ENCODE peak calls at places on chromosomes 2 and 18, in five cellular contexts. A is brain microvascular endothelial cell, M is astrocyte of the spinal cord, E is right lobe of liver, K is fibroblast of lung. J is an unnamed sample.

GRCh38 chr2:227411320-227411989 is 23.7 kb upstream of the SCYGR1 start:
- DNase-seq in K (no peak), E (no peak), M (peak), A (peak), J (no peak)

GRCh38 chr2:141736466-141736865 is 394.4 kb downstream of the LRP1B start:
- DNase-seq in A (no peak), M (no peak), K (no peak), E (peak), J (no peak)

GRCh38 chr2:69915050-69915945 is at the start of gene MXD1:
- DNase-seq in A (no peak), M (no peak), E (peak), K (no peak), J (no peak)

GRCh38 chr2:229660951-229661350 is 53.4 kb downstream of the DNER start:
- DNase-seq in E (no peak), M (peak), K (peak), A (no peak), J (no peak)

GRCh38 chr2:43218550-43219382 is 7.6 kb downstream of the ZFP36L2 start:
- DNase-seq in K (peak), M (peak), A (peak), E (peak), J (no peak)

GRCh38 chr2:60118061-60118460 is 435.4 kb downstream of the BCL11A start:
- DNase-seq in K (no peak), E (no peak), M (no peak), A (no peak), J (no peak)

GRCh38 chr2:232146294-232146693 is 184.8 kb downstream of the DIS3L2 start:
- DNase-seq in M (peak), A (peak), K (no peak), E (no peak), J (no peak)

GRCh38 chr2:235129856-235130255 is 178.0 kb downstream of the SH3BP4 start:
- DNase-seq in E (no peak), M (no peak), A (no peak), K (no peak), J (no peak)

GRCh38 chr2:151278487-151278886 is 11.0 kb downstream of the NMI start:
- DNase-seq in K (no peak), E (no peak), M (no peak), A (no peak), J (no peak)

GRCh38 chr2:120272763-120273481 is 20.3 kb downstream of the RALB start:
- DNase-seq in E (no peak), K (no peak), A (peak), M (no peak), J (no peak)

GRCh38 chr2:27776097-27776496 is 4.6 kb downstream of the MRPL33 start:
- DNase-seq in M (no peak), A (no peak), E (no peak), K (peak), J (no peak)

GRCh38 chr2:85801871-85802270 is 48.1 kb downstream of the ATOH8 start:
- DNase-seq in A (no peak), E (no peak), K (no peak), M (no peak), J (peak)

GRCh38 chr2:8536686-8537571 is 144.9 kb upstream of the ID2 start:
- DNase-seq in E (no peak), K (no peak), M (no peak), A (no peak), J (no peak)

GRCh38 chr2:43228782-43229659 is 2.6 kb upstream of the ZFP36L2 start:
- DNase-seq in E (no peak), K (no peak), A (no peak), M (peak), J (no peak)

GRCh38 chr2:237497009-237497819 is 10.2 kb downstream of the MLPH start:
- DNase-seq in A (no peak), K (no peak), M (no peak), E (no peak), J (no peak)

GRCh38 chr2:191501390-191502168 is 176.4 kb upstream of the NABP1 start:
- DNase-seq in K (peak), E (no peak), A (peak), M (peak), J (no peak)

GRCh38 chr18:68532328-68532885 is 182.5 kb downstream of the TMX3 start:
- DNase-seq in M (no peak), A (no peak), E (no peak), K (no peak), J (no peak)

GRCh38 chr2:36357506-36358316 is 2.1 kb downstream of the CRIM1 start:
- DNase-seq in M (peak), K (peak), E (peak), A (peak), J (peak)

GRCh38 chr18:46893360-46893759 is 23.9 kb downstream of the PIAS2 start:
- DNase-seq in M (no peak), E (no peak), A (no peak), K (no peak), J (no peak)

GRCh38 chr2:235679471-235679870 is 185.6 kb downstream of the AGAP1 start:
- DNase-seq in E (no peak), A (no peak), M (no peak), K (no peak), J (no peak)

GRCh38 chr2:173652311-173652710 is 297.6 kb downstream of the CDCA7 start:
- DNase-seq in A (peak), E (no peak), K (peak), M (peak), J (no peak)

GRCh38 chr2:70927138-70927537 is 8.6 kb upstream of the ATP6V1B1 start:
- DNase-seq in E (no peak), A (no peak), M (no peak), K (no peak), J (peak)

GRCh38 chr2:85768713-85769112 is 14.9 kb downstream of the ATOH8 start:
- DNase-seq in E (no peak), A (peak), M (peak), K (no peak), J (no peak)

GRCh38 chr2:235043762-235044500 is 92.1 kb downstream of the SH3BP4 start:
- DNase-seq in A (no peak), K (no peak), E (no peak), M (no peak), J (peak)

GRCh38 chr18:48441405-48441881 is 32.3 kb upstream of the ZBTB7C start:
- DNase-seq in K (peak), E (no peak), A (no peak), M (peak), J (peak)

GRCh38 chr18:12598181-12598921 is 59.6 kb downstream of the SPIRE1 start:
- DNase-seq in K (peak), E (no peak), A (peak), M (peak), J (no peak)

GRCh38 chr2:138699421-138699820 is 80.8 kb downstream of the NXPH2 start:
- DNase-seq in K (no peak), E (no peak), A (no peak), M (no peak), J (no peak)

GRCh38 chr2:128490881-128491778 is 172.5 kb upstream of the HS6ST1 start:
- DNase-seq in A (no peak), M (no peak), E (no peak), K (no peak), J (peak)

GRCh38 chr2:30368258-30368657 is 78.8 kb upstream of the LCLAT1 start:
- DNase-seq in M (peak), K (peak), A (no peak), E (no peak), J (no peak)

GRCh38 chr2:201149064-201149820 is 33.3 kb downstream of the CFLAR start:
- DNase-seq in M (peak), K (peak), E (no peak), A (peak), J (no peak)

GRCh38 chr18:24491882-24492281 is 31.4 kb downstream of the HRH4 start:
- DNase-seq in M (no peak), K (no peak), E (no peak), A (no peak), J (no peak)

GRCh38 chr2:121803503-121803902 is 48.1 kb downstream of the TSN start:
- DNase-seq in K (no peak), E (no peak), A (no peak), M (no peak), J (no peak)

GRCh38 chr2:136185991-136186771 is 68.2 kb upstream of the CXCR4 start:
- DNase-seq in A (no peak), E (no peak), M (peak), K (no peak), J (no peak)

GRCh38 chr2:20190862-20191713 is 33.8 kb downstream of the SDC1 start:
- DNase-seq in M (no peak), E (peak), K (no peak), A (no peak), J (no peak)

GRCh38 chr2:241777167-241777685 is 604 bp downstream of the GAL3ST2 start:
- DNase-seq in M (no peak), K (no peak), E (peak), A (no peak), J (no peak)

GRCh38 chr18:3547891-3548615 is 98.1 kb downstream of the TGIF1 start:
- DNase-seq in A (no peak), K (no peak), E (no peak), M (no peak), J (no peak)
- TF ChIP-seq CTCF in A (no peak), K (no peak), E (no peak), M (no peak), J (no peak)

GRCh38 chr18:76927216-76927725 is 104.9 kb downstream of the ZNF236 start:
- DNase-seq in K (peak), M (peak), A (no peak), E (no peak), J (no peak)

GRCh38 chr18:76923485-76924085 is 101.2 kb downstream of the ZNF236 start:
- DNase-seq in A (peak), E (no peak), M (peak), K (no peak), J (no peak)

GRCh38 chr18:76920974-76921373 is 98.6 kb downstream of the ZNF236 start:
- DNase-seq in M (no peak), A (no peak), E (no peak), K (no peak), J (no peak)

GRCh38 chr18:76922107-76922506 is 99.8 kb downstream of the ZNF236 start:
- DNase-seq in A (peak), E (peak), K (peak), M (peak), J (no peak)
- TF ChIP-seq CTCF in A (peak), E (peak), K (peak), M (peak), J (no peak)

GRCh38 chr2:190338453-190338852 is 4.9 kb upstream of the INPP1 start:
- DNase-seq in E (no peak), M (no peak), K (no peak), A (no peak), J (no peak)
- TF ChIP-seq CTCF in E (no peak), M (no peak), K (no peak), A (no peak), J (no peak)

DNA sequence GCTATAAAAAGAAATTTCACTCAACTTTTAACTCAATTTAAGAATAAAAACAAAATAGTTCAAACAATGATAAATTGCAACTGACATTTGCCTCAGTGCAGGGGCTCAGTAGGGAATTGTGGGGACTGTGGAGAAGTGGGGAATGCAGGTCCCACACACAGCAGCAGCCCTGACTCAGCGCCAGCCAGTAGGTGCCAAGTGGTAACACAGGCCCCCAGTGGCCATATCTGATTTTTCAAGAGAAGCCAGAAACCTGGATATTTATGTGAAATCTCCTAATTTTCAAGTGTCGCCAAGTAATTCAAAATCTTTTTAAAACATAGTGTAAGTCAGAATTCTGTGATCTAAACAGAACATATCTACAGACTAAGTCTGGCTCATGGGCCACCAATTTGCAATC is 186.3 kb downstream of the EN1 start:
- DNase-seq in A (no peak), M (no peak), E (no peak), K (no peak), J (no peak)
- TF ChIP-seq CTCF in A (peak), M (no peak), E (no peak), K (no peak), J (no peak)

J was measured in coronary artery.